ENCODE peak calls at places on chromosomes 16 and 17, in four cellular contexts. M is GM12878, C is K562, I is HepG2. Q is an unnamed sample.

GRCh38 chr16:14131774-14132695 is 60.9 kb downstream of the MRTFB start:
- DNase-seq in M (no peak), I (peak; percentile 79), C (no peak), Q (no peak)

GRCh38 chr16:2471653-2472487 is 773 bp downstream of the NTN3 start:
- DNase-seq in I (no peak), C (no peak), M (no peak), Q (no peak)

GRCh38 chr16:85928411-85928820 is 29.5 kb downstream of the IRF8 start:
- DNase-seq in M (no peak), C (no peak), I (no peak), Q (no peak)

GRCh38 chr17:41464682-41465081 is 2.5 kb downstream of the KRT32 start:
- DNase-seq in C (no peak), I (no peak), M (no peak), Q (no peak)

GRCh38 chr17:37725601-37726146 is 19.2 kb downstream of the HNF1B start:
- DNase-seq in C (no peak), M (no peak), I (no peak), Q (peak; percentile 12)

GRCh38 chr17:19768046-19768782 is 20.1 kb upstream of the ALDH3A1 start:
- DNase-seq in C (no peak), M (no peak), I (no peak), Q (no peak)

GRCh38 chr17:10798332-10798749 is 5.6 kb downstream of the TMEM238L start:
- DNase-seq in I (no peak), C (no peak), M (no peak), Q (no peak)

GRCh38 chr16:57533366-57533617 is 3.1 kb downstream of the CCDC102A start:
- DNase-seq in C (no peak), M (no peak), I (no peak), Q (no peak)

GRCh38 chr17:75365931-75366275 is 39.6 kb downstream of the GRB2 start:
- DNase-seq in C (no peak), I (no peak), M (no peak), Q (no peak)

GRCh38 chr17:37490022-37490587 is 414 bp downstream of the DUSP14 start:
- DNase-seq in C (no peak), I (peak; percentile 52), M (no peak), Q (peak; percentile 34)

GRCh38 chr16:56849690-56850680 is 15.0 kb upstream of the SLC12A3 start:
- DNase-seq in M (no peak), I (peak; percentile 84), C (no peak), Q (no peak)

GRCh38 chr17:45784583-45785372 is 658 bp downstream of the CRHR1 start:
- DNase-seq in M (no peak), C (peak; percentile 69), I (peak; percentile 24), Q (peak; percentile 60)

GRCh38 chr16:75593825-75594820 is 27.9 kb downstream of the GABARAPL2 start:
- DNase-seq in M (no peak), I (peak; percentile 87), C (peak; percentile 73), Q (no peak)

GRCh38 chr16:22373662-22374310 is 633 bp downstream of the CDR2 start:
- DNase-seq in M (no peak), C (peak; percentile 22), I (no peak), Q (peak; percentile 26)

GRCh38 chr16:50213939-50214519 is 52.3 kb upstream of the ADCY7 start:
- DNase-seq in I (peak; percentile 58), C (peak; percentile 39), M (no peak), Q (no peak)

GRCh38 chr17:40373324-40373723 is 8.8 kb upstream of the GJD3 start:
- DNase-seq in C (no peak), M (no peak), I (no peak), Q (no peak)

DNA sequence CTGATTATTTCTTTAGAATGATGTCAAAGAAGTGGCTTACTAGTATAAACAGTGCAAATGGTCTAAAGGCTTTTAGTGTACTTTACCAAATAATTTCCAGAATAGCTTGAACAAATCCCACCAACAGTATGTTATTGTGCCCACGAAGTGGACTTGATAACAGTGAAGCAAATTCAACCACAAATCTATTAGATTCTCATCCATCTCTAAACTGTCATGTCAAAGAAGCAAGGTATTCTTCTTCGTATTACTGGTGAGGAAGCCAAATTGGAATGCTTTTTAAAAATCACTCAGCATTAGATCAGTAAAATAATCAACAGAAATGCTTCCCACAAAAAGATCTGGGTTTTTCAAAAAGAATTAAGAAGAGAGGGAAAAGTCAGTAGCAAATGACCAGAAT is 114.8 kb downstream of the CYB561 start:
- DNase-seq in I (no peak), C (no peak), M (no peak), Q (no peak)
- TF ChIP-seq FOXK2 in I (no peak), C (no peak), M (no peak), Q (no peak)

GRCh38 chr16:64251742-64252141 is 870.1 kb downstream of the CDH11 start:
- DNase-seq in C (no peak), M (no peak), I (no peak), Q (no peak)

GRCh38 chr16:64253525-64253924 is 868.3 kb downstream of the CDH11 start:
- DNase-seq in C (no peak), M (no peak), I (no peak), Q (no peak)

GRCh38 chr16:64253114-64253513 is 868.7 kb downstream of the CDH11 start:
- DNase-seq in I (no peak), C (no peak), M (no peak), Q (no peak)

GRCh38 chr16:64250866-64251265 is 871.0 kb downstream of the CDH11 start:
- DNase-seq in I (no peak), M (no peak), C (no peak), Q (no peak)

GRCh38 chr16:64254443-64255367 is 867.2 kb downstream of the CDH11 start:
- DNase-seq in M (no peak), C (no peak), I (no peak), Q (no peak)
- TF ChIP-seq FOXK2 in M (no peak), C (no peak), I (no peak), Q (no peak)

DNA sequence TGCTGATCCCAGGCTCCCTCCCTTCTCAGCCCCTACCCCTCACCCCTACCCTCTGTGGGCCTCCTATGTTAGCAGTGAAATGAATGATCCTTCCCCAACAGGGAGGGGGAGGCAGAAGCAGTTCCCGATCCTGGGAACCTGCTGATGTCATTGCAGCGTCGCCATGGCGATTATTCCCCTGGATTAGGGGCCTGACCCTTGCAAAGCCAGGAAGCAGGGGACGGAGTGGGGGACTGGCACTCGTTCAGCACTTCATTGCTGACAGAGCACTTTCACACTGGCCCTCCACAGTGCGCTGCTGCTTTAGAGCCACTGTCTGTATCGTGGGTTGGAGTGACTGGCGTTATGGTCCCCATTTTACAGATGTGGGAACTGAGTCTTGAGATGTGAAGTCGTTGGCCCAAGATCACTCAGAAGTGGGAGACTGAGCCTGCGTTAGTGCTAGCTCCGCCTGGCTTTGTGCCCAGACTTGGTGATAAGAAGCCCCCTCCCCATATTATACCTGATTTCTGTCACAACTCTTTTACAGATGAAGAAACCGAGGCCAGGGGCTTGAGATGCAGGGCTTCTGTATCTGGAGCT is 26.6 kb downstream of the LASP1 start:
- DNase-seq in C (no peak), M (no peak), I (no peak), Q (no peak)
- TF ChIP-seq FOXK2 in C (no peak), M (no peak), I (no peak), Q (no peak)

GRCh38 chr17:43126911-43127290 is 1.7 kb upstream of the BRCA1 start:
- DNase-seq in I (no peak), M (no peak), C (no peak), Q (no peak)
- TF ChIP-seq FOXK2 in I (no peak), M (no peak), C (no peak), Q (no peak)

GRCh38 chr17:67675481-67675880 is 42.3 kb upstream of the NOL11 start:
- DNase-seq in I (no peak), C (no peak), M (no peak), Q (no peak)
- TF ChIP-seq FOXK2 in I (no peak), C (no peak), M (no peak), Q (no peak)

Q was measured in HEK293T.